ENCODE peak calls at places on chromosomes 1 and 21, in ten cellular contexts. B is neuronal stem cell; D is mucosa of descending colon; H is gastrocnemius medialis; Z is HAP-1; R is upper lobe of right lung; Y is CD4-positive, alpha-beta memory T cell; F is body of pancreas; I is OCI-LY7; Q is Peyer's patch. K is an unnamed sample.

GRCh38 chr1:54934869-54935268 is 45.6 kb upstream of the TMEM61 start:
- DNase-seq in B (no peak), D (no peak), H (no peak), Z (peak; percentile 29), R (no peak), Y (no peak), F (no peak), I (no peak), Q (no peak), K (no peak)

GRCh38 chr1:240190881-240191385 is 99.2 kb downstream of the FMN2 start:
- DNase-seq in B (no peak), D (peak; percentile 19), H (no peak), Z (peak; percentile 59), R (no peak), Y (no peak), F (no peak), I (no peak), Q (no peak), K (no peak)

GRCh38 chr1:42941640-42942330 is 16.9 kb downstream of the SLC2A1 start:
- DNase-seq in B (no peak), D (peak; percentile 84), H (no peak), Z (no peak), R (peak; percentile 88), Y (no peak), F (peak; percentile 76), I (no peak), Q (no peak), K (peak; percentile 76)

GRCh38 chr1:207327994-207328393 is 6.5 kb downstream of the CD55 start:
- DNase-seq in B (no peak), D (no peak), H (no peak), Z (no peak), R (no peak), Y (no peak), F (no peak), I (no peak), Q (no peak), K (no peak)

GRCh38 chr21:26515257-26515656 is 57.8 kb downstream of the CYYR1 start:
- DNase-seq in B (no peak), D (no peak), H (no peak), Z (no peak), R (no peak), Y (no peak), F (no peak), I (no peak), Q (no peak), K (no peak)

GRCh38 chr1:53359934-53360276 is 32.0 kb upstream of the LRP8 start:
- DNase-seq in B (no peak), D (no peak), H (no peak), Z (no peak), R (no peak), Y (no peak), F (no peak), I (no peak), Q (no peak), K (no peak)

GRCh38 chr1:93670141-93670540 is 11.5 kb downstream of the BCAR3 start:
- DNase-seq in B (no peak), D (no peak), H (peak; percentile 65), Z (no peak), R (no peak), Y (no peak), F (no peak), I (no peak), Q (no peak), K (no peak)

GRCh38 chr1:30490554-30491053 is 232.8 kb downstream of the MATN1 start:
- DNase-seq in B (no peak), D (no peak), H (no peak), Z (no peak), R (no peak), Y (no peak), F (no peak), I (no peak), Q (no peak), K (no peak)

GRCh38 chr1:183215076-183215720 is 29.1 kb downstream of the LAMC2 start:
- DNase-seq in B (no peak), D (no peak), H (no peak), Z (no peak), R (no peak), Y (no peak), F (no peak), I (no peak), Q (no peak), K (no peak)

GRCh38 chr1:86846166-86846647 is 67.7 kb downstream of the SELENOF start:
- DNase-seq in B (no peak), D (no peak), H (no peak), Z (no peak), R (no peak), Y (no peak), F (no peak), I (no peak), Q (no peak), K (no peak)

GRCh38 chr1:163072658-163073057 is 3.5 kb downstream of the RGS4 start:
- DNase-seq in B (no peak), D (no peak), H (no peak), Z (no peak), R (no peak), Y (no peak), F (no peak), I (no peak), Q (no peak), K (no peak)

GRCh38 chr1:41734201-41734915 is 184.4 kb downstream of the HIVEP3 start:
- DNase-seq in B (no peak), D (no peak), H (no peak), Z (no peak), R (peak; percentile 37), Y (no peak), F (no peak), I (no peak), Q (no peak), K (no peak)

GRCh38 chr1:35894183-35894582 is 11.2 kb downstream of the AGO1 start:
- DNase-seq in B (no peak), D (no peak), H (no peak), Z (no peak), R (no peak), Y (no peak), F (peak; percentile 33), I (peak; percentile 15), Q (peak; percentile 55), K (no peak)

GRCh38 chr1:9201421-9202239 is 32.9 kb upstream of the H6PD start:
- DNase-seq in B (no peak), D (no peak), H (no peak), Z (peak; percentile 26), R (no peak), Y (peak; percentile 11), F (peak; percentile 29), I (no peak), Q (no peak), K (peak; percentile 12)

GRCh38 chr1:9202240-9202870 is 32.2 kb upstream of the H6PD start:
- DNase-seq in B (no peak), D (no peak), H (no peak), Z (no peak), R (no peak), Y (no peak), F (no peak), I (no peak), Q (no peak), K (no peak)

GRCh38 chr1:9197186-9198099 is 37.1 kb upstream of the H6PD start:
- DNase-seq in B (no peak), D (no peak), H (no peak), Z (no peak), R (no peak), Y (no peak), F (no peak), I (no peak), Q (no peak), K (peak; percentile 46)

GRCh38 chr1:9198538-9199361 is 35.8 kb upstream of the H6PD start:
- DNase-seq in B (peak; percentile 64), D (no peak), H (no peak), Z (no peak), R (no peak), Y (no peak), F (peak; percentile 29), I (no peak), Q (no peak), K (peak; percentile 29)

DNA sequence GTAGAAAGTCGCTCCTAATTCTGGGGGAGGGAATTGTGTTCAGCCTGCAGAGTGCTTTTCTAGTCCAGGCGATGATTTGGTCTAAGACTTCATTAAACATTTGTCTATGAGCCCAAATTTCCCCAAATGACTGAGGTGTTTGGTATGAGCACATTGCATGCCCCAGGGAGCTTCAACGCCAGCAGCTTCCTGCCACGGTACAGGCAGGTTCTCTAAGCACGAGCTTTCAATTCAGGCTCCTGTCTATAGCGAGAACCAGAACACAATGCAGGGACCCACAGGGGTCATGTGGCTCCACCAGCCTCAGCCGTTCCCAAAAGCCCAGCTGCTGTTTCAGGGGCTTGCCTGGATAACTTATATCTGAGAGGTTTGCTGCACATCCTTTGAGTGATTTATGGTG is 34.1 kb upstream of the H6PD start:
- DNase-seq in B (no peak), D (no peak), H (no peak), Z (no peak), R (no peak), Y (no peak), F (no peak), I (no peak), Q (no peak), K (no peak)
- H3K4me1 ChIP-seq in B (peaks cover 25% of the 10 kb centered on the region), D (no peaks in the 10 kb centered on the region), H (peaks cover 39% of the 10 kb centered on the region), Z (peaks cover 3% of the 10 kb centered on the region), R (peaks cover 34% of the 10 kb centered on the region), Y (peaks cover 30% of the 10 kb centered on the region), F (peaks cover 20% of the 10 kb centered on the region), I (peaks cover 3% of the 10 kb centered on the region), Q (no peaks in the 10 kb centered on the region), K (peaks cover 19% of the 10 kb centered on the region)

DNA sequence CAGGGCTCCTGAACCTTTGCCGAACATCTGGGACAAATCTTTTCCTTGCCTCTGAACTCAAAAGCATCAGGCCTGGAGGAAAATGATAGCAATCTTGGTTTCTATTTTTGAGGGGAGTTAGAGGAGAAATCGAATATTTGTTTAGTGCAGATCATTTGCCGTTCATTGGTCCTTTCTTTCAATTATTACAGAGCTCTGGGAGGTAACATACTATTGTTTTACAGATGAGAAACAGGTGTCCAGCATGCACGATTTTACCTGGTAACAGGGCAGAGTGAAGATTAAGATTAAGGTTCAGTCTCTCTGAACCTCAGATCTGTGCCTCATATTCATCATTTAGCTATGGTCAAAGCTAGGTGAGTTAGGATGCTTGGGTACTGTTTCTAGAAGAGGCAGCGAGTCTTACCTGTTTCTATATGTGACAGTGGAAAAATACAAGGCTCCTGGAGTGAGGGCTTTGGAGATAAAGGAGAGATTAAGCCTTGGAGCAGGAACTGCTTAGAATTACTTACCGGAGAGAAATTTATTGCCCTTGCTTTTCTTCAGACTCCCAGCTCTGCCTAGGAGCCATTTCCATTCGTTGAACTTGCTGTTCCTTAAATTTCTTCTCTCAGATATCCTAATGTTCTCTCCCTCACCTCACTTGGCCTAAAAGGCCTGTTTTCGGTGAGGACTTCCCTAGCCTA is 1.4 kb downstream of the PRCC start:
- DNase-seq in B (no peak), D (no peak), H (no peak), Z (peak; percentile 73), R (no peak), Y (no peak), F (no peak), I (no peak), Q (no peak), K (no peak)
- H3K4me1 ChIP-seq in B (peaks cover 16% of the 10 kb centered on the region), D (peaks cover 20% of the 10 kb centered on the region), H (peaks cover 50% of the 10 kb centered on the region), Z (peaks cover 6% of the 10 kb centered on the region), R (peaks cover 42% of the 10 kb centered on the region), Y (peaks cover 62% of the 10 kb centered on the region), F (peaks cover 53% of the 10 kb centered on the region), I (peaks cover 24% of the 10 kb centered on the region), Q (no peaks in the 10 kb centered on the region), K (peaks cover 49% of the 10 kb centered on the region)

GRCh38 chr1:178609015-178609414 is 96.1 kb downstream of the TEX35 start:
- DNase-seq in B (no peak), D (no peak), H (no peak), Z (no peak), R (no peak), Y (no peak), F (no peak), I (no peak), Q (no peak), K (no peak)
- H3K4me1 ChIP-seq in B (no peaks in the 10 kb centered on the region), D (no peaks in the 10 kb centered on the region), H (no peaks in the 10 kb centered on the region), Z (no peaks in the 10 kb centered on the region), R (peaks cover 9% of the 10 kb centered on the region), Y (no peaks in the 10 kb centered on the region), F (no peaks in the 10 kb centered on the region), I (peaks cover 66% of the 10 kb centered on the region), Q (no peaks in the 10 kb centered on the region), K (peaks cover 6% of the 10 kb centered on the region)

GRCh38 chr1:31760901-31761470 is 3.2 kb downstream of the ADGRB2 start:
- DNase-seq in B (peak; percentile 82), D (peak; percentile 46), H (no peak), Z (peak; percentile 41), R (peak; percentile 77), Y (peak; percentile 55), F (peak; percentile 64), I (peak; percentile 66), Q (peak; percentile 72), K (peak; percentile 60)
- H3K4me1 ChIP-seq in B (peaks cover 48% of the 10 kb centered on the region), D (peaks cover 14% of the 10 kb centered on the region), H (peaks cover 36% of the 10 kb centered on the region), Z (peaks cover 20% of the 10 kb centered on the region), R (peaks cover 21% of the 10 kb centered on the region), Y (peaks cover 35% of the 10 kb centered on the region), F (peaks cover 32% of the 10 kb centered on the region), I (peaks cover 53% of the 10 kb centered on the region), Q (peaks cover 8% of the 10 kb centered on the region), K (peaks cover 23% of the 10 kb centered on the region)

K was measured in heart right ventricle.